ENCODE peak calls at places on chromosomes 16 and 17, in eight cellular contexts. L, J, E, Y, V, R, N and B are unnamed samples.
A peak's percentile ranks its signal among the peaks of the same experiment; 100 is the strongest.

GRCh38 chr17:40648326-40648968 is 829 bp upstream of the SMARCE1 start:
- DNase-seq in E (no peak), V (no peak), Y (no peak), R (no peak), N (peak; percentile 69), L (no peak), J (no peak), B (peak; percentile 70)

GRCh38 chr17:4944554-4945175 is 3.7 kb downstream of the PFN1 start:
- DNase-seq in J (no peak), E (no peak), L (no peak), V (no peak), N (no peak), R (no peak), Y (no peak), B (no peak)

GRCh38 chr17:62627904-62628603 is 584 bp downstream of the MRC2 start:
- DNase-seq in Y (no peak), J (peak; percentile 57), E (peak; percentile 40), N (peak; percentile 21), V (peak; percentile 64), L (peak; percentile 79), R (peak; percentile 50), B (peak; percentile 85)

GRCh38 chr16:14398014-14398717 is 231.9 kb downstream of the PARN start:
- DNase-seq in J (peak; percentile 91), E (no peak), V (no peak), R (no peak), Y (no peak), N (no peak), L (no peak), B (no peak)

GRCh38 chr16:21184834-21185233 is 26.4 kb downstream of the LDAF1 start:
- DNase-seq in R (no peak), N (no peak), Y (no peak), V (no peak), L (no peak), J (peak; percentile 63), E (no peak), B (no peak)

GRCh38 chr16:68370221-68370920 is 59.6 kb downstream of the PRMT7 start:
- DNase-seq in J (no peak), E (no peak), L (no peak), R (no peak), V (no peak), Y (no peak), N (no peak), B (peak; percentile 32)

GRCh38 chr16:56950455-56950854 is 11.3 kb upstream of the CETP start:
- DNase-seq in R (no peak), L (no peak), E (no peak), V (no peak), N (no peak), Y (no peak), J (no peak), B (no peak)

GRCh38 chr16:50839920-50840729 is 98.2 kb downstream of the CYLD start:
- DNase-seq in V (no peak), R (no peak), L (no peak), E (peak; percentile 10), Y (no peak), N (no peak), J (no peak), B (no peak)

GRCh38 chr16:85328665-85329058 is 216.4 kb upstream of the CIBAR2 start:
- DNase-seq in L (no peak), J (no peak), V (no peak), R (peak; percentile 60), N (no peak), Y (no peak), E (peak; percentile 85), B (no peak)

GRCh38 chr17:74452841-74453661 is 13.4 kb upstream of the CD300A start:
- DNase-seq in J (no peak), R (no peak), E (no peak), V (no peak), N (no peak), L (no peak), Y (no peak), B (peak; percentile 73)
- H3K4me3 ChIP-seq in J (no peak overlapping the region), R (no peak overlapping the region), E (no peak overlapping the region), V (peak overlapping the region; percentile 49), N (peak overlapping the region; percentile 69), L (peak overlapping the region; percentile 50), Y (peak overlapping the region; percentile 56), B (peak overlapping the region; percentile 54)

DNA sequence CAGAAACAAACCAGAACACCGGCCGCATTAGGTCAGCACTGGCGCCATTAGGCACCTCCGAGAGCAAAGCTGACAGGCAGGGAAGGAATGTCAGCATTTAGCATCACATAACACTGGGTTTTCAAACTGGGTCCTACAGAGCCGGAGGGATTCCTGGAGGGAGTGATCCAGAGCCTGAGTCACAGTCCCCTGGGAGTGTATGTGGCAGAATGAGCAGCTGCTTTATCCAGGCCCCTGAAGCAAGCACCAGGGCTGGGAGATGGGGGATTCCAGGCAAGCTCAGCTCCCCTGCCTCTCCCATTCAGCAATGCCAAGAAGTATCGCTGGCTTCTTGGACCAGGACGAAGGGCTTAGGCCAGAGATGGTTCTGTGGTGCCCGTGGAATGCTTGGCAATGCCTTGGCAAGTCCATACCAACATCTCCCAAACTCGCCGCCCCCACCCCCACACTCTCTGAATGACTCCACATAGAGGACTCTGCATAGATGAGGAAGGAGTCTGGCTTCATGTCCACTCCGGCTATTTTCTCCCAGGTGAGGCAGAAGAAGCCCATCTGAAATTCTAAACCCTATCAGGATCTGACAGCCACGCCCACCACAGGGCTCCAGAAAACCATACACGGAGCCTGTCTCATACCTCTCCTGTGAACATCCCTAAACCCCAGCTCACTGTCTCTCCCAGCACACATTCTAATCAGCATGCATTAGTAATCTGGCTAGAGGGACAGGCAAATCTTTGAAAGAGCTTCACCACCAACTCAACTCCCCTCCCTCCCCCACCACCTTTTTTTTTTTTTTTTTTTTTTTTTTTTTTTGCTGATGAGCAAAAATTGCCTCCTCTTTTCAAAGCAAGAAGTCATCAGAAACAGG is 20.3 kb downstream of the GAS7 start:
- DNase-seq in R (no peak), V (no peak), E (peak; percentile 9), Y (no peak), N (no peak), L (no peak), J (no peak), B (no peak)
- H3K27ac ChIP-seq in R (peak overlapping the region; percentile 6), V (no peak overlapping the region), E (no peak overlapping the region), Y (no peak overlapping the region), N (no peak overlapping the region), L (no peak overlapping the region), J (no peak overlapping the region), B (no peak overlapping the region)

DNA sequence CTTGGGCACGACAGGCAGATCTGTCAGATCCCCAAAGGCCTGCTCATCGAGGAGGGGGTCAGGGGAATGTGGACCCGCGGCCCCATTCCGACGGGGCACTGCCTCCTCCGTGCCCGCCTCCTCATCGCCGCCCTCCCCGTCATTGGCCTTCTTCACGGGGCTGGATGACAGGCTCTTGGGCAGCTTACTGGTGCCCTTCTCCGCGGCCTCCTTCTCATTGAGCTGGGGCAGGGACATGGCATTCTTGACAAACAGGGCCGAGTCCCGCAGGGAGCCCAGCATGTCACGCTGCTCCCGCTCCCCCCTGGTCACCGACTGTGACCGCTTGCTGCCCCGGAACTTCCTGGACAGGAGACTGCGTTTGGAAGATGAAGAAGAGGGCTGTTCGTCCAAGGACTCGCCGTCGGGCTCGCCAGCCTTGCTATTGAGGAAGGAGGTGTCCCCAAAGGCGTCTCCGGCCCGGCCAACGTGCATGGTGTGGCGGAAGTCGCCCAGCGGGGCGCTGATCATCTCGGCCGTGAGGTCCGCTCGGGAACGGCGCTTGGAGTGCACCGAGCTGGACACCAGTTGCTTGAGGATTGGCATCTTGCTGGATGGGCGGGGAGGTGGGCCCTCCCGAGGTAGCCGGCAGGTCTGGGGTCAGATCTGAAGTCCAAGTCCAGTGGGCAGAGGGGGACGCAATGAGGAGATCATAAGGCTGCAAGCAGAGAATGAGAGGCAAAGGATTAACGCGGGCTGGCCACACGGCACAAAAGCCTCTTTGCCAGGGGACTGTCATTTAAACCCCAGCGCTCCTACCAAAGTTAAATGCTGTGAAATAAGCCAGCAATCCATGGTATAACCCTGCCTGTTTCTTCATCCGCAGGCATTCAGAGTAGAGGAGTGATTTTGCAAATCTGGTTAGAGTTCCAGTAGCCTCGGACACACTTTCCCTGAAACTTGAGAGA is 24.5 kb upstream of the CPSF4L start:
- DNase-seq in R (no peak), Y (no peak), V (no peak), L (no peak), N (no peak), E (no peak), J (no peak), B (peak; percentile 58)
- H3K4me1 ChIP-seq in R (peaks cover 16% of the 10 kb centered on the region), Y (peaks cover 47% of the 10 kb centered on the region), V (peaks cover 86% of the 10 kb centered on the region), L (peaks cover 38% of the 10 kb centered on the region), N (peaks cover 50% of the 10 kb centered on the region), E (peaks cover 18% of the 10 kb centered on the region), J (peaks cover 25% of the 10 kb centered on the region), B (peaks cover 40% of the 10 kb centered on the region)

GRCh38 chr17:7886227-7887037 is 2.2 kb upstream of the CHD3 start:
- DNase-seq in L (no peak), J (peak; percentile 25), N (peak; percentile 29), E (peak; percentile 44), Y (no peak), V (peak; percentile 36), R (peak; percentile 51), B (peak; percentile 71)

GRCh38 chr17:7887482-7888183 is 956 bp upstream of the CHD3 start:
- DNase-seq in L (peak; percentile 95), N (peak; percentile 60), R (peak; percentile 93), Y (peak; percentile 88), V (peak; percentile 95), E (peak; percentile 94), J (peak; percentile 92), B (peak; percentile 94)

GRCh38 chr17:7887038-7887481 is 1.5 kb upstream of the CHD3 start:
- DNase-seq in J (no peak), Y (no peak), R (peak; percentile 42), E (no peak), N (no peak), V (no peak), L (no peak), B (no peak)

GRCh38 chr17:7888184-7888920 is at the start of gene CHD3:
- DNase-seq in R (peak; percentile 12), Y (no peak), L (no peak), E (peak; percentile 31), J (peak; percentile 71), V (peak; percentile 40), N (no peak), B (no peak)

GRCh38 chr17:7889166-7889584 is 586 bp downstream of the CHD3 start:
- DNase-seq in Y (no peak), N (peak; percentile 66), L (peak; percentile 99), J (peak; percentile 78), V (peak; percentile 99), R (peak; percentile 88), E (peak; percentile 95), B (peak; percentile 99)
- H3K4me3 ChIP-seq in Y (peak overlapping the region; percentile 77), N (no peak overlapping the region), L (no peak overlapping the region), J (no peak overlapping the region), V (no peak overlapping the region), R (no peak overlapping the region), E (peak overlapping the region; percentile 73), B (no peak overlapping the region)

GRCh38 chr17:64412944-64413381 is 22.3 kb upstream of the PECAM1 start:
- DNase-seq in E (no peak), R (no peak), J (no peak), V (no peak), N (no peak), Y (no peak), L (no peak), B (no peak)
- H3K27ac ChIP-seq in E (no peak overlapping the region), R (no peak overlapping the region), J (no peak overlapping the region), V (peak overlapping the region; percentile 74), N (no peak overlapping the region), Y (no peak overlapping the region), L (peak overlapping the region; percentile 83), B (no peak overlapping the region)

GRCh38 chr17:303161-303560 is 49.4 kb downstream of the RPH3AL start:
- DNase-seq in L (no peak), R (no peak), J (no peak), E (no peak), V (peak; percentile 5), N (no peak), Y (no peak), B (no peak)
- H3K4me1 ChIP-seq in L (no peaks in the 10 kb centered on the region), R (peaks cover 4% of the 10 kb centered on the region), J (peaks cover 3% of the 10 kb centered on the region), E (no peaks in the 10 kb centered on the region), V (peaks cover 41% of the 10 kb centered on the region), N (peaks cover 19% of the 10 kb centered on the region), Y (no peaks in the 10 kb centered on the region), B (no peaks in the 10 kb centered on the region)